ENCODE peak calls at places on chromosomes 5 and 9, in seven cellular contexts. One of them, this sample, is unnamed.

GRCh38 chr9:5557606-5558587 is 47.6 kb downstream of the PDCD1LG2 start:
- DNase-seq in left kidney: no peak
- DNase-seq in Calu3: no peak
- DNase-seq in HTR-8/SVneo: no peak
- DNase-seq in fibroblast of the conjunctiva: peak; percentile 16
- DNase-seq in AG09309: no peak
- DNase-seq in kidney: no peak
- DNase-seq in this sample: peak; percentile 13

GRCh38 chr5:120103498-120103897 is 360.6 kb upstream of the PRR16 start:
- DNase-seq in HTR-8/SVneo: no peak
- DNase-seq in kidney: no peak
- DNase-seq in Calu3: no peak
- DNase-seq in left kidney: no peak
- DNase-seq in fibroblast of the conjunctiva: no peak
- DNase-seq in AG09309: no peak
- DNase-seq in this sample: no peak

GRCh38 chr5:170554566-170555267 is 50.9 kb downstream of the KCNIP1 start:
- DNase-seq in fibroblast of the conjunctiva: no peak
- DNase-seq in Calu3: no peak
- DNase-seq in HTR-8/SVneo: no peak
- DNase-seq in AG09309: no peak
- DNase-seq in kidney: peak; percentile 71
- DNase-seq in left kidney: no peak
- DNase-seq in this sample: no peak

GRCh38 chr9:31908891-31909480 is 475.5 kb upstream of the ACO1 start:
- DNase-seq in kidney: no peak
- DNase-seq in AG09309: no peak
- DNase-seq in fibroblast of the conjunctiva: no peak
- DNase-seq in left kidney: no peak
- DNase-seq in Calu3: no peak
- DNase-seq in HTR-8/SVneo: no peak
- DNase-seq in this sample: no peak

GRCh38 chr5:135602882-135603721 is 24.3 kb upstream of the CXCL14 start:
- DNase-seq in AG09309: no peak
- DNase-seq in Calu3: no peak
- DNase-seq in kidney: no peak
- DNase-seq in left kidney: peak; percentile 36
- DNase-seq in fibroblast of the conjunctiva: no peak
- DNase-seq in HTR-8/SVneo: no peak
- DNase-seq in this sample: peak; percentile 26

GRCh38 chr9:119366909-119367690 is 2.1 kb downstream of the BRINP1 start:
- DNase-seq in fibroblast of the conjunctiva: no peak
- DNase-seq in HTR-8/SVneo: no peak
- DNase-seq in AG09309: no peak
- DNase-seq in Calu3: no peak
- DNase-seq in left kidney: peak; percentile 25
- DNase-seq in kidney: no peak
- DNase-seq in this sample: peak; percentile 74

GRCh38 chr5:141172381-141173204 is at the start of gene PCDHB7:
- DNase-seq in kidney: no peak
- DNase-seq in Calu3: no peak
- DNase-seq in HTR-8/SVneo: no peak
- DNase-seq in AG09309: no peak
- DNase-seq in fibroblast of the conjunctiva: no peak
- DNase-seq in left kidney: peak; percentile 75
- DNase-seq in this sample: peak; percentile 76

GRCh38 chr5:119288364-119289047 is 67.3 kb upstream of the TNFAIP8 start:
- DNase-seq in fibroblast of the conjunctiva: no peak
- DNase-seq in Calu3: no peak
- DNase-seq in kidney: no peak
- DNase-seq in AG09309: no peak
- DNase-seq in left kidney: peak; percentile 35
- DNase-seq in HTR-8/SVneo: no peak
- DNase-seq in this sample: no peak

GRCh38 chr9:126986506-126986951 is 71.9 kb downstream of the RALGPS1 start:
- DNase-seq in left kidney: no peak
- DNase-seq in AG09309: no peak
- DNase-seq in Calu3: no peak
- DNase-seq in kidney: no peak
- DNase-seq in fibroblast of the conjunctiva: no peak
- DNase-seq in HTR-8/SVneo: no peak
- DNase-seq in this sample: no peak

GRCh38 chr9:133539434-133539833 is 4.9 kb downstream of the ADAMTSL2 start:
- DNase-seq in fibroblast of the conjunctiva: no peak
- DNase-seq in AG09309: no peak
- DNase-seq in left kidney: peak; percentile 77
- DNase-seq in kidney: peak; percentile 91
- DNase-seq in HTR-8/SVneo: no peak
- DNase-seq in Calu3: no peak
- DNase-seq in this sample: peak; percentile 64

GRCh38 chr5:145680169-145680568 is 155.0 kb downstream of the PRELID2 start:
- DNase-seq in HTR-8/SVneo: no peak
- DNase-seq in left kidney: no peak
- DNase-seq in kidney: no peak
- DNase-seq in AG09309: no peak
- DNase-seq in Calu3: peak; percentile 47
- DNase-seq in fibroblast of the conjunctiva: no peak
- DNase-seq in this sample: peak; percentile 20

GRCh38 chr9:19665146-19665863 is 123.5 kb downstream of the SLC24A2 start:
- DNase-seq in left kidney: no peak
- DNase-seq in HTR-8/SVneo: no peak
- DNase-seq in Calu3: no peak
- DNase-seq in kidney: no peak
- DNase-seq in AG09309: no peak
- DNase-seq in fibroblast of the conjunctiva: no peak
- DNase-seq in this sample: no peak

GRCh38 chr5:175657593-175658271 is at the start of gene HRH2:
- DNase-seq in Calu3: no peak
- DNase-seq in AG09309: no peak
- DNase-seq in HTR-8/SVneo: peak; percentile 14
- DNase-seq in fibroblast of the conjunctiva: no peak
- DNase-seq in left kidney: peak; percentile 79
- DNase-seq in kidney: no peak
- DNase-seq in this sample: no peak

GRCh38 chr9:96655198-96655851 is at the start of gene PRXL2C:
- DNase-seq in left kidney: peak; percentile 85
- DNase-seq in kidney: peak; percentile 95
- DNase-seq in fibroblast of the conjunctiva: peak; percentile 41
- DNase-seq in HTR-8/SVneo: peak; percentile 52
- DNase-seq in AG09309: no peak
- DNase-seq in Calu3: peak; percentile 66
- DNase-seq in this sample: peak; percentile 76

GRCh38 chr9:135524130-135524861 is 3.1 kb downstream of the LCN1 start:
- DNase-seq in Calu3: no peak
- DNase-seq in fibroblast of the conjunctiva: no peak
- DNase-seq in left kidney: peak; percentile 65
- DNase-seq in HTR-8/SVneo: no peak
- DNase-seq in AG09309: no peak
- DNase-seq in kidney: no peak
- DNase-seq in this sample: no peak

GRCh38 chr5:136926073-136926472 is 560.7 kb upstream of the TRPC7 start:
- DNase-seq in HTR-8/SVneo: no peak
- DNase-seq in Calu3: no peak
- DNase-seq in AG09309: no peak
- DNase-seq in fibroblast of the conjunctiva: no peak
- DNase-seq in kidney: no peak
- DNase-seq in left kidney: no peak
- DNase-seq in this sample: no peak

GRCh38 chr9:111896942-111897830 is 572 bp downstream of the UGCG start:
- DNase-seq in left kidney: peak; percentile 87
- DNase-seq in fibroblast of the conjunctiva: peak; percentile 16
- DNase-seq in kidney: peak; percentile 92
- DNase-seq in HTR-8/SVneo: peak; percentile 33
- DNase-seq in AG09309: no peak
- DNase-seq in Calu3: no peak
- DNase-seq in this sample: peak; percentile 73

GRCh38 chr5:171851251-171851650 is 65.6 kb downstream of the SMIM23 start:
- DNase-seq in fibroblast of the conjunctiva: no peak
- DNase-seq in Calu3: no peak
- DNase-seq in HTR-8/SVneo: no peak
- DNase-seq in kidney: no peak
- DNase-seq in AG09309: no peak
- DNase-seq in left kidney: no peak
- DNase-seq in this sample: no peak

GRCh38 chr5:151164687-151165392 is 7.3 kb upstream of the ANXA6 start:
- DNase-seq in fibroblast of the conjunctiva: peak; percentile 72
- DNase-seq in left kidney: peak; percentile 91
- DNase-seq in kidney: no peak
- DNase-seq in HTR-8/SVneo: peak; percentile 76
- DNase-seq in AG09309: no peak
- DNase-seq in Calu3: peak; percentile 85
- DNase-seq in this sample: peak; percentile 86

GRCh38 chr9:128523199-128523925 is 18.8 kb downstream of the GLE1 start:
- DNase-seq in fibroblast of the conjunctiva: peak; percentile 47
- DNase-seq in left kidney: peak; percentile 77
- DNase-seq in kidney: peak; percentile 77
- DNase-seq in HTR-8/SVneo: no peak
- DNase-seq in Calu3: no peak
- DNase-seq in AG09309: no peak
- DNase-seq in this sample: peak; percentile 98

GRCh38 chr5:179730852-179731251 is 1.8 kb upstream of the MAML1 start:
- DNase-seq in Calu3: no peak
- DNase-seq in left kidney: no peak
- DNase-seq in kidney: no peak
- DNase-seq in fibroblast of the conjunctiva: no peak
- DNase-seq in AG09309: no peak
- DNase-seq in HTR-8/SVneo: no peak
- DNase-seq in this sample: no peak

GRCh38 chr5:100270323-100270771 is 264.8 kb upstream of the FAM174A start:
- DNase-seq in HTR-8/SVneo: no peak
- DNase-seq in Calu3: no peak
- DNase-seq in fibroblast of the conjunctiva: no peak
- DNase-seq in AG09309: no peak
- DNase-seq in left kidney: peak; percentile 32
- DNase-seq in kidney: no peak
- DNase-seq in this sample: peak; percentile 23

This sample was measured in SJCRH30.